ENCODE peak calls at places on chromosome 21, in nine cellular contexts. R is heart right ventricle; K is CD8-positive, alpha-beta memory T cell; E is A549; B is right atrium auricular region; W is psoas muscle; J is Caco-2; P is mesenchymal stem cell; I is ovary. T is an unnamed sample. For H3K4me1, the result is how much of the 10 kb centered on the place peaks cover.

GRCh38 chr21:32611471-32611997 is 643 bp downstream of the CFAP298 start:
- DNase-seq in R (peak), K (peak), E (peak), B (no peak), W (no peak), J (peak), P (peak), I (no peak), T (peak)

GRCh38 chr21:35138665-35139381 is 89.7 kb upstream of the RUNX1 start:
- DNase-seq in R (no peak), K (peak), E (no peak), B (no peak), W (no peak), J (peak), P (peak), I (no peak), T (no peak)

GRCh38 chr21:41290106-41290799 is 26.3 kb upstream of the FAM3B start:
- DNase-seq in R (no peak), K (no peak), E (no peak), B (no peak), W (no peak), J (no peak), P (no peak), I (no peak), T (no peak)

GRCh38 chr21:35239811-35240219 is 190.7 kb upstream of the RUNX1 start:
- DNase-seq in R (peak), K (no peak), E (no peak), B (no peak), W (peak), J (no peak), P (no peak), I (no peak), T (peak)

GRCh38 chr21:32626633-32627196 is 14.5 kb upstream of the CFAP298 start:
- DNase-seq in R (no peak), K (no peak), E (no peak), B (no peak), W (no peak), J (no peak), P (no peak), I (no peak), T (no peak)

GRCh38 chr21:36204980-36205379 is 48.4 kb downstream of the DOP1B start:
- DNase-seq in R (no peak), K (no peak), E (no peak), B (no peak), W (no peak), J (no peak), P (no peak), I (no peak), T (no peak)

GRCh38 chr21:20647603-20648002 is 350.6 kb upstream of the NCAM2 start:
- DNase-seq in R (no peak), K (no peak), E (no peak), B (no peak), W (no peak), J (no peak), P (no peak), I (no peak), T (no peak)

GRCh38 chr21:38802050-38803026 is 3.4 kb upstream of the ETS2 start:
- DNase-seq in R (no peak), K (no peak), E (peak), B (no peak), W (no peak), J (peak), P (peak), I (no peak), T (no peak)

GRCh38 chr21:38948377-38948776 is 142.6 kb downstream of the ETS2 start:
- DNase-seq in R (no peak), K (no peak), E (no peak), B (no peak), W (no peak), J (no peak), P (no peak), I (no peak), T (no peak)

GRCh38 chr21:39316062-39316461 is 2.6 kb upstream of the BRWD1 start:
- DNase-seq in R (no peak), K (no peak), E (no peak), B (no peak), W (no peak), J (no peak), P (no peak), I (no peak), T (no peak)

GRCh38 chr21:32090961-32091360 is 187.9 kb downstream of the MIS18A start:
- DNase-seq in R (no peak), K (no peak), E (no peak), B (no peak), W (no peak), J (no peak), P (no peak), I (no peak), T (no peak)

GRCh38 chr21:33552093-33552998 is 9.5 kb downstream of the SON start:
- DNase-seq in R (no peak), K (no peak), E (no peak), B (no peak), W (no peak), J (no peak), P (no peak), I (no peak), T (no peak)

GRCh38 chr21:27268290-27268689 is 301.4 kb upstream of the ADAMTS5 start:
- DNase-seq in R (no peak), K (no peak), E (no peak), B (no peak), W (no peak), J (no peak), P (no peak), I (no peak), T (no peak)

GRCh38 chr21:34878501-34878900 is 170.6 kb downstream of the RUNX1 start:
- DNase-seq in R (no peak), K (no peak), E (no peak), B (peak), W (no peak), J (no peak), P (no peak), I (no peak), T (no peak)

GRCh38 chr21:46320331-46320801 is 3.3 kb downstream of the C21orf58 start:
- DNase-seq in R (no peak), K (no peak), E (no peak), B (no peak), W (no peak), J (no peak), P (no peak), I (no peak), T (no peak)

GRCh38 chr21:41207401-41208388 is 39.7 kb downstream of the BACE2 start:
- DNase-seq in R (peak), K (no peak), E (no peak), B (peak), W (peak), J (no peak), P (no peak), I (no peak), T (peak)

GRCh38 chr21:30251781-30252180 is 31.0 kb downstream of the KRTAP24-1 start:
- DNase-seq in R (no peak), K (no peak), E (no peak), B (no peak), W (no peak), J (no peak), P (no peak), I (no peak), T (no peak)

GRCh38 chr21:39073717-39074116 is 109.5 kb downstream of the PSMG1 start:
- DNase-seq in R (no peak), K (no peak), E (no peak), B (no peak), W (no peak), J (no peak), P (no peak), I (no peak), T (peak)

GRCh38 chr21:20451051-20451450 is 547.2 kb upstream of the NCAM2 start:
- DNase-seq in R (no peak), K (no peak), E (no peak), B (no peak), W (no peak), J (peak), P (no peak), I (no peak), T (no peak)

GRCh38 chr21:26100573-26100972 is 70.0 kb downstream of the APP start:
- DNase-seq in R (no peak), K (no peak), E (no peak), B (no peak), W (no peak), J (no peak), P (no peak), I (no peak), T (no peak)

GRCh38 chr21:44083631-44084291 is 23.4 kb upstream of the PWP2 start:
- DNase-seq in R (no peak), K (peak), E (no peak), B (peak), W (no peak), J (no peak), P (no peak), I (no peak), T (no peak)

GRCh38 chr21:39121600-39122355 is 61.5 kb downstream of the PSMG1 start:
- DNase-seq in R (no peak), K (no peak), E (no peak), B (peak), W (no peak), J (no peak), P (no peak), I (no peak), T (no peak)

GRCh38 chr21:41411449-41412089 is 14.5 kb upstream of the MX1 start:
- DNase-seq in R (peak), K (no peak), E (no peak), B (peak), W (no peak), J (no peak), P (peak), I (no peak), T (no peak)

GRCh38 chr21:33374080-33374873 is 28.9 kb upstream of the IFNGR2 start:
- DNase-seq in R (peak), K (peak), E (peak), B (no peak), W (no peak), J (peak), P (peak), I (no peak), T (peak)

GRCh38 chr21:28991861-28992525 is 684 bp downstream of the LTN1 start:
- DNase-seq in R (no peak), K (no peak), E (no peak), B (no peak), W (no peak), J (peak), P (no peak), I (no peak), T (no peak)

GRCh38 chr21:18550361-18550760 is 146.8 kb upstream of the TMPRSS15 start:
- DNase-seq in R (no peak), K (no peak), E (no peak), B (no peak), W (no peak), J (no peak), P (no peak), I (no peak), T (no peak)

GRCh38 chr21:33478858-33479678 is 706 bp downstream of the TMEM50B start:
- DNase-seq in R (peak), K (peak), E (no peak), B (no peak), W (peak), J (peak), P (peak), I (peak), T (peak)

GRCh38 chr21:25871566-25871965 is 136.8 kb downstream of the GABPA start:
- DNase-seq in R (no peak), K (no peak), E (no peak), B (no peak), W (no peak), J (peak), P (no peak), I (no peak), T (no peak)

GRCh38 chr21:14742119-14742518 is 196.0 kb upstream of the SAMSN1 start:
- DNase-seq in R (no peak), K (no peak), E (no peak), B (no peak), W (no peak), J (no peak), P (no peak), I (no peak), T (no peak)

GRCh38 chr21:33980276-33980916 is 64.8 kb upstream of the ATP5PO start:
- DNase-seq in R (no peak), K (no peak), E (no peak), B (no peak), W (no peak), J (no peak), P (no peak), I (no peak), T (no peak)

GRCh38 chr21:39451332-39452206 is at the start of gene SH3BGR:
- DNase-seq in R (peak), K (no peak), E (no peak), B (peak), W (peak), J (no peak), P (no peak), I (no peak), T (peak)

GRCh38 chr21:33437140-33437539 is 33.9 kb downstream of the IFNGR2 start:
- DNase-seq in R (no peak), K (no peak), E (no peak), B (no peak), W (no peak), J (no peak), P (no peak), I (no peak), T (no peak)

GRCh38 chr21:38843806-38844479 is 38.2 kb downstream of the ETS2 start:
- DNase-seq in R (no peak), K (no peak), E (no peak), B (no peak), W (no peak), J (no peak), P (no peak), I (no peak), T (no peak)

GRCh38 chr21:35333831-35334593 is 284.9 kb upstream of the RUNX1 start:
- DNase-seq in R (no peak), K (no peak), E (no peak), B (no peak), W (no peak), J (no peak), P (no peak), I (no peak), T (no peak)

GRCh38 chr21:33121715-33122475 is 52.0 kb downstream of the OLIG1 start:
- DNase-seq in R (no peak), K (no peak), E (no peak), B (no peak), W (no peak), J (peak), P (peak), I (no peak), T (no peak)

GRCh38 chr21:27173052-27173451 is 206.2 kb upstream of the ADAMTS5 start:
- DNase-seq in R (no peak), K (no peak), E (no peak), B (no peak), W (no peak), J (no peak), P (no peak), I (no peak), T (no peak)

GRCh38 chr21:15763359-15763758 is 33.6 kb downstream of the USP25 start:
- DNase-seq in R (no peak), K (no peak), E (no peak), B (no peak), W (no peak), J (no peak), P (no peak), I (no peak), T (no peak)
- H3K4me1 ChIP-seq in R (under half), K (under half), E (under half), B (under half), W (half or more), J (under half), P (under half), I (under half), T (under half)

DNA sequence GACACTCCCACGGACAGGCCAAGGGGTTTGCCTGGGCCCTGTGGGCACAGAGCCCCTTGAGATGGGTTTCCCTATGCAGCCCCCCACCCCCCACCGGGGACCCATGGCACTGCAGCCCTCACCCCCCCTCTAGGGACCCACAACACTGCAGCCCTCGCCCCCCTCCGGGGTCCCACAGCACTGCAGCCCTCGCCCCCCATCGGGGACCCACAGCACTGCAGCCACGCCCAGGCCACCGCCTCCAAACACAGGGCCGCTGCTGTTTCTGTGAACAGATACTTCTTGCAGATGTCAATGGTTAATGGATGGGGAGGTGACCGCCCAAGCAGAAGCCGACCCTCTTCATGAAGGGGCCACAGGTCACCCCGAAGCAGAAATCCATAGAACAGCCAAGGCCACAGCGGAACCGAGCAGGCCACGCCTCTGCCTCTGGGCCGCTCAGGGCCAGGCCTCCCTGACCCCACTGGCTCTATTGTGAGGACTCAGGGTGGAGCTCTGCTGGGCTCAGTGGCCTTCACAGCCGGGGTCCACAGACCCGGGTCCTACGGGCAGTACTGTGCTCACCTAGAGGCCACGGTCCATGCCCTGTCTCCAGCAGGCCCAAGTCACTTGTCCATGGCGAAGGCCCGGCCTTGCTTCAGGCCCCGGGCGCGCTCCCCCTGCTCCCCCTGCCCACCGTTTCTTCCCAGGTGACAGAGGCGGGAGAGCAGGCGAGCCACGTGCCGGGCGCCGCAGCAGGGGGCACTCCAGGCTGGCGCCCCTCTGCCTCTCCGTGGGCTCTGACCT is 4.1 kb upstream of the POFUT2 start:
- DNase-seq in R (no peak), K (no peak), E (no peak), B (peak), W (no peak), J (no peak), P (no peak), I (peak), T (peak)
- H3K4me1 ChIP-seq in R (half or more), K (under half), E (under half), B (half or more), W (under half), J (under half), P (under half), I (under half), T (under half)

DNA sequence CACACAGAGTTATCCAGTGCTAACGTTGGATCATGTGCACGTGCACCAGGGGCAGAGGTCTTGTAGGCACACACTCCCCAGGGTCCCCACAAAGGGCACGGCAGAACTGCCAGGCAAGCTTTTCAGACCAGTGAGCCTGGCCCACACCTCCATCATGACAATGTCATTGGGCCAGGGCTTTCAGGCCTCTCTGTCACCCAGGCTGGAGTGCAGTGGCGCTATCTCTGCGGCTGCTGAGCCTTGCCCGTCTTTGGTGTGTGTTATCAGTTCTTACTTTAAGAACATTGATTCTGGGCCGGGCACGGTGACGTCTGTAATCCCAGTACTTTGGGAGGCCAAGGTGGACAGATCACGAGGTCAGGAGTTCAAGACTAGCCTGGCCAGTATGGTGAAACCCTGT is 44.2 kb downstream of the PKNOX1 start:
- DNase-seq in R (no peak), K (no peak), E (no peak), B (no peak), W (no peak), J (no peak), P (no peak), I (no peak), T (no peak)
- H3K4me1 ChIP-seq in R (under half), K (under half), E (under half), B (under half), W (under half), J (under half), P (under half), I (under half), T (under half)

DNA sequence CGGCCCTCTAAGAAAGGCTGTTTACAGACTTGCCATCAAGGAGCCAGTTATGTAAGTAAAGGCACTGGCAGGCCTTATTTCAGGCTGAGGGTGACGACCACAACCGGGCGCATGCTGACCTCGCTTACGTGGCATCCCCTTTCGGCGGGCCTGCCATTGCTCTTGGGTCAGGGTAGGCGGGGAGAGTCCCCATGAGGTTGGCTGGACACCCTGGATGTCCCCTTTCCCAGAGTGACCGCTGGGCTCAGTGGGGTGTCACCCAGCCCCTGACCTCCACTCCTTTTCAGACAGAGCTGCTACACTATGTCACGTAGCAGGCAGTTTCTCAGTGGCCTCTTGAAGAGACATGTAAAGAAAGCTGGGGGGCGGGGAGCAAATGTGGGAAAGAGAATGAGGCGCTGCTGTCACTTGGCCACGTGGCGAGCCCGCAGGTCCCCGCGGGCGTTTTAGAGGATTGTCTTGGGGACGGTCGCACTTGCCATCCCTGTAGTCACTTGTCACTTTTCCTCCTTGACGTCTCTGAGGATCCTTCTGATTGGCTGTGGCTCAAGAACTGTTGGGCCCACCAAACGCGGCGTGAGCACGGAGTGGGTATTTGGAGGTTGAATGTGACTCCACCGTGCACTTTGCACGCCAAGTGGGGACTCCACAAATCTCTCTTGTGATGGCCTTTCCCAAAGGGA is 42.2 kb downstream of the SLC37A1 start:
- DNase-seq in R (no peak), K (no peak), E (no peak), B (no peak), W (no peak), J (no peak), P (no peak), I (no peak), T (no peak)
- H3K4me1 ChIP-seq in R (under half), K (under half), E (under half), B (under half), W (under half), J (under half), P (under half), I (under half), T (under half)

DNA sequence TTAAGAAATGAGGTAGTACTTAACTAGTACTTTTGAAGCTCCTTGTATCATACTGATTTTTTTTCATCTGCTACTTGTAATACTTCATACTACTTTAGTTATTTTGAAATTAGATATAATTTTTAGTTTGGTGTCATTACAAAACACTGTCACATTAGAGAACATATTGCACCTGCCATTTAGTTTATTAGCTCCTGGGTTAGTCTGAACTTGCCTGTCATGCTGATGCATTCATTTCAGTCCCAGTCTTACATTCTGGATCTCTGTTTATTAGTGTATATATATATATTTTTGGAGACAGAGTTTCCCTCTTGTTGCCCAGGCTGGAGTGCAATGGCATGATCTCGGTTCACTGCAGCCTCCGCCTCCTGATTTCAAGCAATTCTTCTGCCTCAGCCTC is 50.3 kb downstream of the DYRK1A start:
- DNase-seq in R (no peak), K (no peak), E (no peak), B (no peak), W (no peak), J (no peak), P (no peak), I (no peak), T (no peak)
- H3K4me1 ChIP-seq in R (half or more), K (half or more), E (under half), B (half or more), W (half or more), J (under half), P (under half), I (under half), T (under half)